ENCODE peak calls at places on chromosomes 5 and 9, in four cellular contexts. C is HT-29, P is GM10248, L is NCI-H187. O is an unnamed sample.

GRCh38 chr9:24879591-24879990 is 333.9 kb upstream of the IZUMO3 start:
- DNase-seq in C (no peak), P (no peak), L (no peak), O (no peak)

GRCh38 chr5:7763621-7764072 is 87.3 kb downstream of the CFAP90 start:
- DNase-seq in P (no peak), C (no peak), L (no peak), O (no peak)

GRCh38 chr5:151085517-151086031 is 4.7 kb upstream of the TNIP1 start:
- DNase-seq in C (peak), L (no peak), P (no peak), O (no peak)

GRCh38 chr9:72169185-72169584 is 19.9 kb downstream of the GDA start:
- DNase-seq in P (no peak), C (no peak), L (no peak), O (no peak)

GRCh38 chr9:15529566-15530324 is 19.0 kb upstream of the PSIP1 start:
- DNase-seq in L (no peak), C (no peak), P (peak), O (no peak)

GRCh38 chr9:125902865-125903512 is 155.8 kb downstream of the PBX3 start:
- DNase-seq in L (no peak), P (no peak), C (no peak), O (no peak)

GRCh38 chr5:22471154-22471553 is 382.0 kb downstream of the CDH12 start:
- DNase-seq in C (no peak), P (no peak), L (no peak), O (no peak)

GRCh38 chr5:34486160-34486765 is 169.9 kb upstream of the RAI14 start:
- DNase-seq in L (peak), P (peak), C (peak), O (peak)

GRCh38 chr9:124248992-124249391 is 8.8 kb upstream of the NEK6 start:
- DNase-seq in C (no peak), P (no peak), L (no peak), O (no peak)

GRCh38 chr9:134407123-134407779 is 81.0 kb downstream of the RXRA start:
- DNase-seq in C (peak), P (peak), L (peak), O (peak)

GRCh38 chr5:100797863-100798262 is 105.2 kb downstream of the ST8SIA4 start:
- DNase-seq in P (no peak), L (no peak), C (no peak), O (no peak)

GRCh38 chr9:132237481-132237880 is 75.6 kb downstream of the NTNG2 start:
- DNase-seq in L (no peak), P (no peak), C (no peak), O (no peak)